ENCODE peak calls at places on chromosomes 16 and 17, in four cellular contexts. W is CD8-positive, alpha-beta memory T cell; R is stimulated activated CD8-positive, alpha-beta memory T cell treated with anti-CD3 and anti-CD28 coated beads, Interleukin-4, amount 100 ng/mL, for 1 hour; A is activated T-cell treated with anti-CD3 and anti-CD28 coated beads, Interleukin-2, amount 50 U/mL, for 24 hours. Z is an unnamed sample.

GRCh38 chr17:22138861-22139469 is 446.6 kb downstream of the KCNJ18 start:
- DNase-seq in W (no peak), R (no peak), A (no peak), Z (no peak)

GRCh38 chr17:56150631-56151030 is 2.6 kb upstream of the ANKFN1 start:
- DNase-seq in W (no peak), R (no peak), A (no peak), Z (no peak)

GRCh38 chr16:2524339-2524938 is 4.3 kb downstream of the AMDHD2 start:
- DNase-seq in W (no peak), R (no peak), A (no peak), Z (no peak)

GRCh38 chr17:76197911-76198310 is 42.4 kb downstream of the RNF157 start:
- DNase-seq in W (no peak), R (no peak), A (no peak), Z (peak)

GRCh38 chr16:3099732-3100499 is 822 bp upstream of the ZSCAN10 start:
- DNase-seq in W (peak), R (peak), A (peak), Z (peak)

GRCh38 chr17:63834431-63835166 is 7.1 kb upstream of the FTSJ3 start:
- DNase-seq in W (peak), R (no peak), A (peak), Z (no peak)

GRCh38 chr16:28580726-28581315 is 16.0 kb downstream of the SULT1A2 start:
- DNase-seq in W (no peak), R (no peak), A (no peak), Z (no peak)

GRCh38 chr16:74450967-74451760 is 29.9 kb upstream of the CLEC18B start:
- DNase-seq in W (no peak), R (no peak), A (no peak), Z (no peak)

GRCh38 chr16:88785106-88785924 is at the start of gene PIEZO1:
- DNase-seq in W (peak), R (no peak), A (peak), Z (peak)

GRCh38 chr17:18145811-18146210 is 37.3 kb downstream of the MYO15A start:
- DNase-seq in W (no peak), R (no peak), A (no peak), Z (no peak)

GRCh38 chr16:19517424-19518089 is 4.3 kb downstream of the GDE1 start:
- DNase-seq in W (no peak), R (no peak), A (no peak), Z (no peak)

GRCh38 chr17:43661699-43662431 is at the start of gene MEOX1:
- DNase-seq in W (no peak), R (no peak), A (peak), Z (no peak)

GRCh38 chr16:81349608-81350305 is 35.0 kb downstream of the GAN start:
- DNase-seq in W (no peak), R (no peak), A (no peak), Z (no peak)

GRCh38 chr16:78705694-78706093 is 606.2 kb downstream of the WWOX start:
- DNase-seq in W (peak), R (no peak), A (no peak), Z (no peak)

GRCh38 chr17:44024271-44024663 is 9.5 kb upstream of the TMEM101 start:
- DNase-seq in W (no peak), R (no peak), A (no peak), Z (no peak)

GRCh38 chr16:80161799-80162380 is 378.9 kb upstream of the DYNLRB2 start:
- DNase-seq in W (no peak), R (no peak), A (no peak), Z (no peak)

GRCh38 chr16:81973737-81974136 is 37.5 kb downstream of the SDR42E1 start:
- DNase-seq in W (no peak), R (no peak), A (no peak), Z (no peak)

GRCh38 chr16:72426416-72426815 is 254.5 kb upstream of the PMFBP1 start:
- DNase-seq in W (no peak), R (no peak), A (no peak), Z (no peak)

GRCh38 chr17:65061621-65062020 is 5.1 kb upstream of the GNA13 start:
- DNase-seq in W (no peak), R (no peak), A (no peak), Z (no peak)

GRCh38 chr17:73308017-73308823 is 3.6 kb downstream of the CDC42EP4 start:
- DNase-seq in W (no peak), R (no peak), A (no peak), Z (no peak)

GRCh38 chr17:79131701-79132100 is 57.1 kb downstream of the ENGASE start:
- DNase-seq in W (no peak), R (no peak), A (no peak), Z (no peak)

GRCh38 chr16:49596699-49597291 is 223.2 kb downstream of the C16orf78 start:
- DNase-seq in W (no peak), R (no peak), A (no peak), Z (no peak)

GRCh38 chr16:84058664-84059063 is 16.1 kb upstream of the SLC38A8 start:
- DNase-seq in W (no peak), R (no peak), A (no peak), Z (no peak)

GRCh38 chr17:7589204-7589868 is 558 bp downstream of the SOX15 start:
- DNase-seq in W (peak), R (no peak), A (peak), Z (peak)

GRCh38 chr16:543301-544164 is 16.0 kb downstream of the CAPN15 start:
- DNase-seq in W (no peak), R (no peak), A (no peak), Z (no peak)

GRCh38 chr17:80396680-80397387 is 18.1 kb upstream of the ENDOV start:
- DNase-seq in W (no peak), R (no peak), A (no peak), Z (no peak)

GRCh38 chr17:70624208-70624607 is 454.9 kb downstream of the KCNJ2 start:
- DNase-seq in W (no peak), R (no peak), A (no peak), Z (no peak)

GRCh38 chr16:77897038-77897437 is 108.7 kb downstream of the VAT1L start:
- DNase-seq in W (no peak), R (no peak), A (no peak), Z (no peak)

GRCh38 chr16:51440096-51440495 is 289.0 kb upstream of the SALL1 start:
- DNase-seq in W (no peak), R (no peak), A (no peak), Z (no peak)

GRCh38 chr17:65522751-65523404 is 38.6 kb downstream of the AXIN2 start:
- DNase-seq in W (no peak), R (no peak), A (no peak), Z (no peak)

GRCh38 chr17:42399948-42400843 is 12.0 kb upstream of the STAT3 start:
- DNase-seq in W (no peak), R (no peak), A (no peak), Z (no peak)

GRCh38 chr16:67652578-67653130 is 7.4 kb downstream of the ACD start:
- DNase-seq in W (no peak), R (no peak), A (no peak), Z (no peak)

GRCh38 chr17:83144421-83145357 is 65.3 kb downstream of the METRNL start:
- DNase-seq in W (no peak), R (no peak), A (no peak), Z (no peak)

GRCh38 chr17:2054740-2055493 is at the start of gene HIC1:
- DNase-seq in W (peak), R (no peak), A (peak), Z (peak)